ENCODE peak calls at places on chromosomes 3 and 15, in nine cellular contexts. N is WTC11; X is gastroesophageal sphincter; B is right cardiac atrium; I is K562; P is naive thymus-derived CD8-positive, alpha-beta T cell; J is Panc1; D is activated naive CD4-positive, alpha-beta T cell treated with anti-CD3 and anti-CD28 coated beads, Interleukin-2, amount 50 U/mL, for 72 hours; Q is left lobe of liver. O is an unnamed sample.

GRCh38 chr3:124650798-124651197 is 79.5 kb upstream of the UMPS start:
- ATAC-seq in X (no peak), P (no peak), B (no peak), N (peak), D (peak), J (no peak), Q (no peak), I (no peak), O (peak)

GRCh38 chr3:15102256-15102655 is 3.3 kb upstream of the RBSN start:
- ATAC-seq in Q (peak), D (no peak), X (peak), I (no peak), B (peak), N (no peak), J (no peak), P (no peak), O (no peak)

GRCh38 chr15:85501574-85501973 is 121.2 kb downstream of the AKAP13 start:
- ATAC-seq in D (no peak), J (no peak), N (no peak), X (no peak), Q (no peak), P (no peak), B (no peak), I (no peak), O (peak)

GRCh38 chr15:50256188-50257041 is 9.1 kb downstream of the HDC start:
- ATAC-seq in J (no peak), X (no peak), B (no peak), I (no peak), P (no peak), N (no peak), D (no peak), Q (no peak), O (no peak)

GRCh38 chr3:67516496-67516895 is 137.9 kb downstream of the SUCLG2 start:
- ATAC-seq in J (no peak), I (no peak), N (no peak), B (no peak), Q (peak), D (no peak), P (no peak), X (no peak), O (no peak)

GRCh38 chr3:23819599-23820360 is 14.0 kb downstream of the UBE2E1 start:
- ATAC-seq in X (no peak), B (no peak), D (no peak), I (no peak), P (no peak), N (no peak), Q (peak), J (no peak), O (peak)

GRCh38 chr3:108546249-108546648 is 35.9 kb upstream of the MYH15 start:
- ATAC-seq in P (no peak), Q (peak), N (no peak), I (no peak), B (no peak), X (no peak), D (no peak), J (no peak), O (no peak)

GRCh38 chr15:84057714-84058331 is 177.8 kb upstream of the GOLGA6L4 start:
- ATAC-seq in X (no peak), Q (no peak), B (no peak), P (no peak), I (no peak), N (peak), J (no peak), D (no peak), O (no peak)

GRCh38 chr3:40009991-40010390 is 200.6 kb downstream of the MYRIP start:
- ATAC-seq in I (no peak), N (no peak), B (peak), P (no peak), J (no peak), D (no peak), X (no peak), Q (no peak), O (no peak)

GRCh38 chr3:32278714-32279113 is 40.2 kb downstream of the CMTM8 start:
- ATAC-seq in D (peak), P (no peak), I (no peak), Q (no peak), J (no peak), B (no peak), X (no peak), N (no peak), O (peak)

GRCh38 chr3:17355591-17355990 is 386.8 kb downstream of the TBC1D5 start:
- ATAC-seq in N (no peak), I (no peak), J (no peak), X (no peak), Q (no peak), P (no peak), D (no peak), B (no peak), O (no peak)

GRCh38 chr15:51281368-51281967 is 56.9 kb downstream of the CYP19A1 start:
- ATAC-seq in D (no peak), Q (peak), X (peak), B (peak), N (peak), J (peak), I (peak), P (no peak), O (no peak)

GRCh38 chr15:95132774-95133173 is 901.4 kb downstream of the MCTP2 start:
- ATAC-seq in Q (no peak), X (no peak), N (no peak), I (no peak), P (no peak), D (no peak), B (no peak), J (no peak), O (no peak)

GRCh38 chr15:69529141-69529540 is 76.5 kb downstream of the RPLP1 start:
- ATAC-seq in N (no peak), D (no peak), J (no peak), I (no peak), Q (no peak), B (no peak), X (no peak), P (no peak), O (no peak)

GRCh38 chr15:100902436-100903190 is 16.5 kb upstream of the LRRK1 start:
- ATAC-seq in I (peak), B (peak), X (peak), Q (peak), N (no peak), D (no peak), P (no peak), J (no peak), O (no peak)

GRCh38 chr15:74869726-74870407 is 3.3 kb downstream of the SCAMP2 start:
- ATAC-seq in D (peak), Q (no peak), X (peak), B (peak), P (no peak), J (no peak), N (no peak), I (no peak), O (peak)

GRCh38 chr3:71726106-71726505 is 904 bp upstream of the EIF4E3 start:
- ATAC-seq in B (no peak), N (no peak), P (peak), I (no peak), X (no peak), Q (no peak), J (no peak), D (peak), O (peak)

GRCh38 chr15:74655424-74655823 is 39.8 kb downstream of the CLK3 start:
- ATAC-seq in I (no peak), Q (no peak), D (peak), P (no peak), J (no peak), B (no peak), X (no peak), N (no peak), O (peak)

O was measured in activated T-helper 17 cell treated with anti-CD3 and anti-CD28 coated beads, Interleukin-2, amount 50 U/mL, for 72 hours.